ENCODE peak calls at places on chromosomes 6 and 20, in nine cellular contexts. H, N, Y, P, O, A, J, F and K are unnamed samples.

GRCh38 chr6:156767603-156768467 is 9.3 kb upstream of the ARID1B start:
- DNase-seq in A (no peak), F (no peak), H (no peak), Y (no peak), O (no peak), N (no peak), J (no peak), P (no peak), K (no peak)

GRCh38 chr6:141110486-141110885 is 1022.2 kb upstream of the GJE1 start:
- DNase-seq in P (no peak), F (no peak), A (no peak), J (no peak), O (no peak), N (no peak), Y (no peak), H (no peak), K (no peak)

GRCh38 chr6:151029976-151030375 is 164.5 kb downstream of the MTHFD1L start:
- DNase-seq in A (no peak), H (no peak), F (no peak), O (no peak), J (no peak), P (no peak), Y (no peak), N (no peak), K (no peak)

GRCh38 chr6:6585003-6585311 is 3.6 kb upstream of the LY86 start:
- DNase-seq in J (no peak), N (no peak), O (no peak), Y (no peak), A (no peak), P (no peak), H (no peak), F (no peak), K (no peak)

GRCh38 chr6:15623282-15624116 is 39.3 kb downstream of the DTNBP1 start:
- DNase-seq in N (no peak), O (no peak), Y (no peak), J (peak; percentile 22), H (peak; percentile 58), A (no peak), P (peak; percentile 42), F (no peak), K (no peak)

GRCh38 chr6:69456086-69456485 is 340.7 kb downstream of the LMBRD1 start:
- DNase-seq in F (no peak), H (no peak), A (no peak), J (no peak), O (no peak), Y (no peak), P (no peak), N (no peak), K (no peak)

GRCh38 chr6:31485063-31485462 is 12.9 kb upstream of the MICB start:
- DNase-seq in A (no peak), F (no peak), N (no peak), H (no peak), P (no peak), Y (no peak), J (no peak), O (no peak), K (no peak)

GRCh38 chr20:53044296-53044695 is 72.1 kb downstream of the TSHZ2 start:
- DNase-seq in N (peak; percentile 70), H (no peak), P (no peak), F (no peak), Y (no peak), A (no peak), J (no peak), O (no peak), K (no peak)

GRCh38 chr20:51189814-51190782 is 167.2 kb upstream of the KCNG1 start:
- DNase-seq in H (no peak), A (no peak), O (no peak), F (no peak), P (no peak), J (no peak), N (no peak), Y (no peak), K (no peak)

GRCh38 chr20:24762371-24762770 is 186.7 kb upstream of the CST7 start:
- DNase-seq in A (no peak), F (no peak), P (no peak), N (no peak), J (no peak), O (no peak), Y (no peak), H (no peak), K (no peak)

GRCh38 chr20:59063358-59064213 is 21.0 kb upstream of the PRELID3B start:
- DNase-seq in A (peak; percentile 5), N (no peak), Y (no peak), H (peak; percentile 40), J (no peak), F (peak; percentile 72), O (peak; percentile 38), P (peak; percentile 39), K (peak; percentile 20)

GRCh38 chr6:17945111-17945510 is 42.3 kb downstream of the KIF13A start:
- DNase-seq in H (no peak), F (no peak), A (no peak), J (no peak), O (no peak), P (no peak), N (no peak), Y (no peak), K (no peak)

GRCh38 chr6:22380236-22380635 is 83.4 kb upstream of the PRL start:
- DNase-seq in H (no peak), N (no peak), P (no peak), A (no peak), J (no peak), Y (no peak), O (no peak), F (no peak), K (no peak)
- H3K9me3 ChIP-seq in H (no peaks in the 10 kb centered on the region), N (no peaks in the 10 kb centered on the region), P (no peaks in the 10 kb centered on the region), A (no peaks in the 10 kb centered on the region), J (no peaks in the 10 kb centered on the region), Y (no peaks in the 10 kb centered on the region), O (no peaks in the 10 kb centered on the region), F (no peaks in the 10 kb centered on the region), K (peaks cover 8% of the 10 kb centered on the region)

GRCh38 chr20:38143646-38144554 is 21.2 kb downstream of the TGM2 start:
- DNase-seq in N (no peak), H (no peak), A (peak; percentile 74), P (no peak), J (peak; percentile 98), Y (no peak), F (peak; percentile 65), O (peak; percentile 48), K (no peak)

GRCh38 chr20:38141889-38142494 is 23.1 kb downstream of the TGM2 start:
- DNase-seq in F (no peak), Y (no peak), A (no peak), P (peak; percentile 23), O (no peak), J (no peak), H (no peak), N (no peak), K (no peak)

GRCh38 chr20:38144608-38145093 is 20.4 kb downstream of the TGM2 start:
- DNase-seq in F (peak; percentile 58), H (no peak), J (no peak), P (no peak), N (no peak), A (no peak), O (no peak), Y (no peak), K (no peak)

GRCh38 chr20:38141154-38141888 is 23.7 kb downstream of the TGM2 start:
- DNase-seq in Y (no peak), P (peak; percentile 29), A (no peak), O (no peak), F (no peak), J (no peak), N (no peak), H (no peak), K (no peak)

GRCh38 chr20:38143238-38143645 is 21.8 kb downstream of the TGM2 start:
- DNase-seq in N (no peak), A (peak; percentile 37), F (peak; percentile 51), J (peak; percentile 95), H (no peak), P (no peak), O (no peak), Y (no peak), K (no peak)
- H3K4me3 ChIP-seq in N (no peak overlapping the region), A (no peak overlapping the region), F (no peak overlapping the region), J (no peak overlapping the region), H (no peak overlapping the region), P (no peak overlapping the region), O (no peak overlapping the region), Y (no peak overlapping the region), K (no peak overlapping the region)

GRCh38 chr20:55538261-55538908 is 466.9 kb downstream of the CBLN4 start:
- DNase-seq in H (no peak), F (no peak), J (no peak), P (no peak), N (no peak), A (no peak), O (no peak), Y (no peak), K (no peak)

GRCh38 chr20:55540013-55540412 is 465.3 kb downstream of the CBLN4 start:
- DNase-seq in Y (no peak), N (no peak), H (no peak), P (no peak), F (no peak), A (no peak), J (no peak), O (no peak), K (no peak)

GRCh38 chr20:55533601-55534000 is 471.7 kb downstream of the CBLN4 start:
- DNase-seq in J (no peak), N (no peak), F (no peak), O (no peak), H (no peak), Y (no peak), A (no peak), P (no peak), K (no peak)

GRCh38 chr20:55530763-55531162 is 474.6 kb downstream of the CBLN4 start:
- DNase-seq in H (no peak), N (no peak), A (no peak), F (no peak), J (no peak), Y (no peak), P (no peak), O (no peak), K (no peak)

DNA sequence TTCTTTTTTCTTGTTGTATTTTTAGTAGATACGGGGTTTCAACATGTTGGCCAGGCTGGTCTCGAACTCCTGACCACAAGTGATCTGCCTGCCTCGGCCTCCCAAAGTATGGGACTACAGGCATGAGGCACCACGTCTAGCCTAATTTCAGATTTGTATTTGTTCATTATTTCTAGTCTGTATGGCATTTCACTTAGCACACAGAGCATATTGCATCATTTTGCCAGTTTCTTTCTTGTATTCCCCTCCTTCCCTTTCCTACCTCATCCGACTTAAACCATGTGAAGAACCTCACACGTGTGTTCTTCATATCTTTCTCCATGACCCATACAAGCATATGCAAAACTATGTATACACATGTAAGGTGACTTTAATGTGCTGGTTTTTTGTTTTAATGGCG is 470.0 kb downstream of the CBLN4 start:
- DNase-seq in N (no peak), H (no peak), Y (no peak), J (no peak), A (no peak), F (no peak), P (no peak), O (no peak), K (no peak)
- H3K9me3 ChIP-seq in N (no peaks in the 10 kb centered on the region), H (peaks cover 24% of the 10 kb centered on the region), Y (no peaks in the 10 kb centered on the region), J (no peaks in the 10 kb centered on the region), A (no peaks in the 10 kb centered on the region), F (no peaks in the 10 kb centered on the region), P (no peaks in the 10 kb centered on the region), O (peaks cover 3% of the 10 kb centered on the region), K (no peaks in the 10 kb centered on the region)

GRCh38 chr6:138798028-138798427 is 2.1 kb downstream of the ECT2L start:
- DNase-seq in A (no peak), N (no peak), O (no peak), Y (no peak), P (no peak), F (no peak), J (no peak), H (no peak), K (no peak)

GRCh38 chr6:138800377-138801150 is 4.7 kb downstream of the ECT2L start:
- DNase-seq in A (no peak), P (no peak), N (no peak), F (no peak), O (no peak), Y (no peak), J (no peak), H (peak; percentile 19), K (no peak)

GRCh38 chr6:138795809-138796469 is at the start of gene ECT2L:
- DNase-seq in A (peak; percentile 49), H (no peak), Y (no peak), J (peak; percentile 85), F (peak; percentile 95), N (peak; percentile 93), P (peak; percentile 81), O (no peak), K (peak; percentile 86)
- H3K4me3 ChIP-seq in A (no peak within 1 kb of the TSS), H (no peak within 1 kb of the TSS), Y (no peak within 1 kb of the TSS), J (peak within 1 kb of the TSS; percentile 9), F (peak within 1 kb of the TSS; percentile 67), N (peak within 1 kb of the TSS; percentile 55), P (peak within 1 kb of the TSS; percentile 33), O (peak within 1 kb of the TSS; percentile 27), K (peak within 1 kb of the TSS; percentile 65)